ENCODE peak calls at places on chromosomes 4 and X, in six cellular contexts. One of them, this sample, is unnamed.

GRCh38 chr4:10158355-10158942 is 41.9 kb upstream of the WDR1 start:
- DNase-seq in kidney tubule cell: no peak
- DNase-seq in neural progenitor cell: no peak
- DNase-seq in MM.1S: no peak
- DNase-seq in adipocyte: peak; percentile 27
- DNase-seq in HEK293T: no peak
- DNase-seq in this sample: no peak

GRCh38 chr4:105622269-105622668 is 69.8 kb downstream of the ARHGEF38 start:
- DNase-seq in neural progenitor cell: no peak
- DNase-seq in HEK293T: no peak
- DNase-seq in MM.1S: no peak
- DNase-seq in kidney tubule cell: peak; percentile 48
- DNase-seq in adipocyte: peak; percentile 5
- DNase-seq in this sample: no peak

GRCh38 chrX:70479970-70480659 is 35.5 kb downstream of the DLG3 start:
- DNase-seq in kidney tubule cell: peak; percentile 64
- DNase-seq in adipocyte: peak; percentile 26
- DNase-seq in HEK293T: no peak
- DNase-seq in MM.1S: no peak
- DNase-seq in neural progenitor cell: peak; percentile 45
- DNase-seq in this sample: peak; percentile 20

GRCh38 chr4:95232358-95233156 is 316.2 kb downstream of the UNC5C start:
- DNase-seq in kidney tubule cell: peak; percentile 19
- DNase-seq in adipocyte: no peak
- DNase-seq in MM.1S: no peak
- DNase-seq in HEK293T: no peak
- DNase-seq in neural progenitor cell: no peak
- DNase-seq in this sample: no peak

GRCh38 chr4:169915545-169915944 is 110.7 kb downstream of the MFAP3L start:
- DNase-seq in HEK293T: no peak
- DNase-seq in MM.1S: no peak
- DNase-seq in adipocyte: no peak
- DNase-seq in kidney tubule cell: peak; percentile 22
- DNase-seq in neural progenitor cell: no peak
- DNase-seq in this sample: no peak

GRCh38 chr4:40454816-40455215 is 119.7 kb downstream of the CHRNA9 start:
- DNase-seq in MM.1S: no peak
- DNase-seq in neural progenitor cell: no peak
- DNase-seq in adipocyte: no peak
- DNase-seq in kidney tubule cell: no peak
- DNase-seq in HEK293T: no peak
- DNase-seq in this sample: no peak

GRCh38 chr4:133465022-133465421 is 315.9 kb downstream of the PCDH10 start:
- DNase-seq in kidney tubule cell: no peak
- DNase-seq in neural progenitor cell: no peak
- DNase-seq in MM.1S: no peak
- DNase-seq in adipocyte: no peak
- DNase-seq in HEK293T: no peak
- DNase-seq in this sample: no peak

GRCh38 chr4:151408380-151408629 is 671 bp upstream of the FHIP1A start:
- DNase-seq in neural progenitor cell: no peak
- DNase-seq in HEK293T: no peak
- DNase-seq in kidney tubule cell: no peak
- DNase-seq in MM.1S: no peak
- DNase-seq in adipocyte: no peak
- DNase-seq in this sample: no peak

GRCh38 chrX:131831185-131831520 is 191.9 kb upstream of the STK26 start:
- DNase-seq in neural progenitor cell: no peak
- DNase-seq in MM.1S: no peak
- DNase-seq in HEK293T: no peak
- DNase-seq in kidney tubule cell: no peak
- DNase-seq in adipocyte: no peak
- DNase-seq in this sample: no peak

GRCh38 chr4:252065-252601 is 53.1 kb downstream of the ZNF732 start:
- DNase-seq in MM.1S: no peak
- DNase-seq in HEK293T: no peak
- DNase-seq in kidney tubule cell: no peak
- DNase-seq in neural progenitor cell: no peak
- DNase-seq in adipocyte: no peak
- DNase-seq in this sample: no peak

GRCh38 chrX:134554291-134554690 is 94.3 kb downstream of the HPRT1 start:
- DNase-seq in kidney tubule cell: no peak
- DNase-seq in HEK293T: no peak
- DNase-seq in MM.1S: no peak
- DNase-seq in neural progenitor cell: no peak
- DNase-seq in adipocyte: no peak
- DNase-seq in this sample: no peak

GRCh38 chr4:33998204-33998603 is 2246.1 kb downstream of the ARAP2 start:
- DNase-seq in adipocyte: no peak
- DNase-seq in HEK293T: no peak
- DNase-seq in neural progenitor cell: no peak
- DNase-seq in MM.1S: no peak
- DNase-seq in kidney tubule cell: no peak
- DNase-seq in this sample: no peak

GRCh38 chrX:47264507-47265173 is 31.8 kb downstream of the USP11 start:
- DNase-seq in kidney tubule cell: peak; percentile 62
- DNase-seq in neural progenitor cell: no peak
- DNase-seq in HEK293T: no peak
- DNase-seq in MM.1S: no peak
- DNase-seq in adipocyte: no peak
- DNase-seq in this sample: no peak

GRCh38 chr4:185895866-185896265 is 83.9 kb upstream of the SORBS2 start:
- DNase-seq in MM.1S: no peak
- DNase-seq in kidney tubule cell: no peak
- DNase-seq in HEK293T: no peak
- DNase-seq in neural progenitor cell: no peak
- DNase-seq in adipocyte: no peak
- DNase-seq in this sample: no peak

GRCh38 chrX:143455045-143455444 is 62.2 kb downstream of the SPANXN3 start:
- DNase-seq in kidney tubule cell: peak; percentile 58
- DNase-seq in HEK293T: no peak
- DNase-seq in neural progenitor cell: no peak
- DNase-seq in MM.1S: no peak
- DNase-seq in adipocyte: no peak
- DNase-seq in this sample: no peak

GRCh38 chr4:1208266-1208961 is 36.0 kb upstream of the SPON2 start:
- DNase-seq in adipocyte: peak; percentile 24
- DNase-seq in MM.1S: no peak
- DNase-seq in kidney tubule cell: no peak
- DNase-seq in HEK293T: no peak
- DNase-seq in neural progenitor cell: no peak
- DNase-seq in this sample: no peak

GRCh38 chr4:106320235-106320634 is 3.9 kb downstream of the AIMP1 start:
- DNase-seq in adipocyte: no peak
- DNase-seq in kidney tubule cell: no peak
- DNase-seq in neural progenitor cell: no peak
- DNase-seq in HEK293T: no peak
- DNase-seq in MM.1S: no peak
- DNase-seq in this sample: no peak

GRCh38 chr4:65021737-65022136 is 612.5 kb upstream of the TECRL start:
- DNase-seq in kidney tubule cell: no peak
- DNase-seq in neural progenitor cell: no peak
- DNase-seq in MM.1S: no peak
- DNase-seq in adipocyte: no peak
- DNase-seq in HEK293T: no peak
- DNase-seq in this sample: no peak

GRCh38 chrX:129636175-129636681 is 18.5 kb downstream of the APLN start:
- DNase-seq in adipocyte: no peak
- DNase-seq in kidney tubule cell: peak; percentile 39
- DNase-seq in MM.1S: no peak
- DNase-seq in neural progenitor cell: no peak
- DNase-seq in HEK293T: no peak
- DNase-seq in this sample: no peak

GRCh38 chrX:47514553-47515235 is 31.7 kb upstream of the ZNF41 start:
- DNase-seq in kidney tubule cell: peak; percentile 32
- DNase-seq in neural progenitor cell: no peak
- DNase-seq in HEK293T: no peak
- DNase-seq in MM.1S: no peak
- DNase-seq in adipocyte: no peak
- DNase-seq in this sample: no peak

GRCh38 chr4:98601719-98602118 is 56.7 kb downstream of the TSPAN5 start:
- DNase-seq in neural progenitor cell: no peak
- DNase-seq in kidney tubule cell: peak; percentile 76
- DNase-seq in adipocyte: no peak
- DNase-seq in MM.1S: no peak
- DNase-seq in HEK293T: no peak
- DNase-seq in this sample: no peak

GRCh38 chr4:187550256-187550950 is 445.2 kb upstream of the ZFP42 start:
- DNase-seq in kidney tubule cell: peak; percentile 80
- DNase-seq in MM.1S: no peak
- DNase-seq in neural progenitor cell: no peak
- DNase-seq in HEK293T: no peak
- DNase-seq in adipocyte: no peak
- DNase-seq in this sample: no peak

GRCh38 chr4:103032575-103032974 is 13.1 kb upstream of the SLC9B1 start:
- DNase-seq in HEK293T: peak; percentile 61
- DNase-seq in adipocyte: no peak
- DNase-seq in kidney tubule cell: peak; percentile 60
- DNase-seq in MM.1S: peak; percentile 28
- DNase-seq in neural progenitor cell: peak; percentile 71
- DNase-seq in this sample: no peak

GRCh38 chr4:2271279-2272025 is 9.5 kb upstream of the MXD4 start:
- DNase-seq in HEK293T: no peak
- DNase-seq in MM.1S: no peak
- DNase-seq in neural progenitor cell: no peak
- DNase-seq in adipocyte: no peak
- DNase-seq in kidney tubule cell: no peak
- DNase-seq in this sample: no peak

GRCh38 chr4:25792843-25793242 is 69.9 kb downstream of the SEL1L3 start:
- DNase-seq in HEK293T: no peak
- DNase-seq in adipocyte: no peak
- DNase-seq in MM.1S: no peak
- DNase-seq in kidney tubule cell: no peak
- DNase-seq in neural progenitor cell: no peak
- DNase-seq in this sample: no peak

GRCh38 chr4:39348371-39349265 is 17.5 kb downstream of the RFC1 start:
- DNase-seq in MM.1S: no peak
- DNase-seq in neural progenitor cell: no peak
- DNase-seq in HEK293T: no peak
- DNase-seq in kidney tubule cell: peak; percentile 33
- DNase-seq in adipocyte: peak; percentile 6
- DNase-seq in this sample: no peak

GRCh38 chrX:12999422-12999821 is 24.5 kb downstream of the TMSB4X start:
- DNase-seq in neural progenitor cell: no peak
- DNase-seq in HEK293T: no peak
- DNase-seq in adipocyte: no peak
- DNase-seq in MM.1S: peak; percentile 71
- DNase-seq in kidney tubule cell: no peak
- DNase-seq in this sample: no peak

This sample was measured in DMS153.